ENCODE peak calls at places on chromosomes 1 and 21, in ten cellular contexts. I is type B pancreatic cell; O is WTC11; P is heart left ventricle; E is ACHN; J is tibial nerve; M is AG04450; X is stimulated activated naive CD4-positive, alpha-beta T cell; K is T-helper 17 cell; R is heart right ventricle. L is an unnamed sample.

GRCh38 chr1:26034504-26035202 is 11.3 kb downstream of the SLC30A2 start:
- DNase-seq in I (no peak), O (no peak), P (no peak), E (peak; percentile 15), J (no peak), M (no peak), X (peak; percentile 30), K (no peak), R (no peak), L (no peak)

GRCh38 chr21:35840197-35840799 is 220.0 kb downstream of the SETD4 start:
- DNase-seq in I (no peak), O (peak; percentile 45), P (no peak), E (peak; percentile 54), J (peak; percentile 90), M (peak; percentile 69), X (no peak), K (no peak), R (no peak), L (no peak)

GRCh38 chr1:208681878-208682663 is 437.9 kb upstream of the PLXNA2 start:
- DNase-seq in I (no peak), O (no peak), P (no peak), E (no peak), J (no peak), M (no peak), X (no peak), K (no peak), R (no peak), L (no peak)

GRCh38 chr1:94038511-94038910 is 82.4 kb downstream of the ABCA4 start:
- DNase-seq in I (no peak), O (no peak), P (no peak), E (no peak), J (no peak), M (no peak), X (no peak), K (no peak), R (no peak), L (no peak)

GRCh38 chr1:111615874-111616715 is 3.5 kb upstream of the RAP1A start:
- DNase-seq in I (no peak), O (no peak), P (no peak), E (no peak), J (no peak), M (no peak), X (no peak), K (peak; percentile 26), R (no peak), L (no peak)

GRCh38 chr1:5001466-5001865 is 347.1 kb downstream of the AJAP1 start:
- DNase-seq in I (no peak), O (no peak), P (no peak), E (no peak), J (no peak), M (no peak), X (no peak), K (no peak), R (no peak), L (no peak)

GRCh38 chr1:81702903-81703302 is 97.8 kb upstream of the ADGRL2 start:
- DNase-seq in I (no peak), O (no peak), P (no peak), E (no peak), J (no peak), M (peak; percentile 69), X (no peak), K (no peak), R (no peak), L (no peak)

GRCh38 chr1:57215175-57215574 is 208.7 kb downstream of the DAB1 start:
- DNase-seq in I (no peak), O (no peak), P (no peak), E (no peak), J (no peak), M (no peak), X (no peak), K (no peak), R (no peak), L (no peak)

GRCh38 chr21:44696572-44696971 is 400 bp upstream of the KRTAP10-12 start:
- DNase-seq in I (no peak), O (no peak), P (no peak), E (no peak), J (no peak), M (no peak), X (no peak), K (no peak), R (no peak), L (no peak)

GRCh38 chr1:154703207-154703606 is 95.2 kb upstream of the ADAR start:
- DNase-seq in I (no peak), O (no peak), P (no peak), E (no peak), J (no peak), M (no peak), X (no peak), K (no peak), R (no peak), L (no peak)

GRCh38 chr1:25431495-25432363 is 1.0 kb downstream of the MACO1 start:
- DNase-seq in I (no peak), O (no peak), P (no peak), E (no peak), J (no peak), M (no peak), X (peak; percentile 25), K (no peak), R (no peak), L (peak; percentile 39)

GRCh38 chr1:67752306-67752705 is 67.3 kb downstream of the GADD45A start:
- DNase-seq in I (no peak), O (no peak), P (no peak), E (no peak), J (no peak), M (no peak), X (no peak), K (no peak), R (no peak), L (no peak)

GRCh38 chr21:33510826-33511225 is 19.3 kb upstream of the DNAJC28 start:
- DNase-seq in I (no peak), O (no peak), P (no peak), E (no peak), J (no peak), M (no peak), X (no peak), K (no peak), R (no peak), L (no peak)

GRCh38 chr21:31052489-31053142 is 14.3 kb upstream of the KRTAP19-8 start:
- DNase-seq in I (no peak), O (no peak), P (no peak), E (no peak), J (no peak), M (no peak), X (no peak), K (no peak), R (no peak), L (peak; percentile 30)

GRCh38 chr1:17798011-17798410 is 42.9 kb downstream of the ACTL8 start:
- DNase-seq in I (no peak), O (no peak), P (no peak), E (no peak), J (no peak), M (no peak), X (no peak), K (no peak), R (no peak), L (no peak)

GRCh38 chr1:23444104-23444533 is 19.6 kb upstream of the TCEA3 start:
- DNase-seq in I (no peak), O (no peak), P (no peak), E (no peak), J (peak; percentile 93), M (peak; percentile 30), X (no peak), K (no peak), R (no peak), L (no peak)

GRCh38 chr1:34427170-34427569 is 250.5 kb downstream of the C1orf94 start:
- DNase-seq in I (no peak), O (no peak), P (no peak), E (no peak), J (no peak), M (no peak), X (no peak), K (no peak), R (no peak), L (no peak)

GRCh38 chr1:243731301-243731891 is 118.6 kb downstream of the AKT3 start:
- DNase-seq in I (no peak), O (no peak), P (no peak), E (no peak), J (peak; percentile 49), M (no peak), X (no peak), K (no peak), R (no peak), L (no peak)

GRCh38 chr1:228552596-228553176 is 65.5 kb downstream of the RNF187 start:
- DNase-seq in I (no peak), O (no peak), P (no peak), E (no peak), J (no peak), M (no peak), X (no peak), K (no peak), R (no peak), L (no peak)

GRCh38 chr1:12529640-12530174 is 88.3 kb downstream of the DHRS3 start:
- DNase-seq in I (no peak), O (no peak), P (no peak), E (no peak), J (no peak), M (no peak), X (no peak), K (no peak), R (no peak), L (no peak)

GRCh38 chr1:225882699-225883615 is 777 bp upstream of the TMEM63A start:
- DNase-seq in I (no peak), O (peak; percentile 42), P (peak; percentile 80), E (peak; percentile 70), J (peak; percentile 22), M (no peak), X (peak; percentile 36), K (no peak), R (peak; percentile 68), L (peak; percentile 59)

GRCh38 chr1:154614247-154614646 is 6.3 kb upstream of the ADAR start:
- DNase-seq in I (no peak), O (peak; percentile 18), P (no peak), E (no peak), J (no peak), M (no peak), X (no peak), K (no peak), R (no peak), L (peak; percentile 44)

GRCh38 chr1:29921741-29922140 is 685.4 kb downstream of the PTPRU start:
- DNase-seq in I (no peak), O (no peak), P (no peak), E (no peak), J (no peak), M (no peak), X (no peak), K (no peak), R (no peak), L (no peak)